ENCODE peak calls at places on chromosome 14, in eight cellular contexts. P, A, Y, O, F, G, V and S are unnamed samples.

GRCh38 chr14:74867673-74868072 is 8.3 kb downstream of the PROX2 start:
- DNase-seq in G (peak), O (no peak), F (peak), V (peak), A (no peak), Y (peak), P (no peak), S (no peak)

GRCh38 chr14:23154876-23155587 is 28.4 kb downstream of the SLC7A8 start:
- DNase-seq in F (no peak), A (no peak), V (no peak), Y (no peak), P (peak), O (peak), G (no peak), S (no peak)

GRCh38 chr14:37232907-37233481 is 35.3 kb downstream of the MIPOL1 start:
- DNase-seq in G (peak), F (no peak), P (peak), O (peak), V (no peak), Y (no peak), A (no peak), S (peak)

GRCh38 chr14:30443368-30444007 is 115.5 kb upstream of the G2E3 start:
- DNase-seq in P (peak), F (no peak), A (no peak), V (no peak), G (peak), O (peak), Y (no peak), S (no peak)

GRCh38 chr14:104635717-104636116 is 31.1 kb upstream of the TMEM179 start:
- DNase-seq in O (no peak), P (no peak), V (no peak), G (no peak), Y (no peak), F (no peak), A (no peak), S (no peak)

GRCh38 chr14:72975776-72976175 is 49.5 kb downstream of the DCAF4 start:
- DNase-seq in A (no peak), V (no peak), G (peak), O (no peak), P (peak), F (no peak), Y (no peak), S (no peak)

GRCh38 chr14:72545411-72546311 is 348.2 kb downstream of the DPF3 start:
- DNase-seq in A (no peak), Y (no peak), O (no peak), G (no peak), P (no peak), F (no peak), V (no peak), S (no peak)

GRCh38 chr14:36661506-36662257 is at the start of gene PAX9:
- DNase-seq in V (no peak), A (no peak), Y (no peak), F (peak), P (peak), G (peak), O (peak), S (peak)

GRCh38 chr14:51996148-51996746 is 6.9 kb downstream of the RTRAF start:
- DNase-seq in P (peak), G (peak), Y (peak), A (no peak), F (no peak), O (no peak), V (no peak), S (no peak)

GRCh38 chr14:85531141-85531593 is 1.2 kb downstream of the FLRT2 start:
- DNase-seq in F (no peak), G (no peak), A (no peak), O (no peak), V (no peak), Y (no peak), P (peak), S (no peak)